ENCODE peak calls at places on chromosomes 5 and 9, in seven cellular contexts. F, B, I, M, D, Q and A are unnamed samples.

GRCh38 chr5:53170748-53171349 is 61.3 kb upstream of the MOCS2 start:
- DNase-seq in F (no peak), B (peak; percentile 18), I (no peak), M (peak; percentile 23), D (peak; percentile 32), Q (no peak), A (peak; percentile 45)

GRCh38 chr5:40675396-40676133 is 4.2 kb upstream of the PTGER4 start:
- DNase-seq in F (no peak), B (no peak), I (no peak), M (no peak), D (no peak), Q (no peak), A (no peak)

GRCh38 chr5:149268928-149269557 is 2.6 kb upstream of the AFAP1L1 start:
- DNase-seq in F (no peak), B (peak; percentile 67), I (no peak), M (no peak), D (peak; percentile 55), Q (no peak), A (no peak)

GRCh38 chr5:154761062-154761740 is 6.0 kb downstream of the LARP1 start:
- DNase-seq in F (no peak), B (no peak), I (no peak), M (no peak), D (no peak), Q (no peak), A (no peak)

GRCh38 chr9:136858844-136859757 is 7.0 kb downstream of the MAMDC4 start:
- DNase-seq in F (peak; percentile 69), B (no peak), I (peak; percentile 92), M (peak; percentile 82), D (no peak), Q (peak; percentile 69), A (no peak)

GRCh38 chr5:90119531-90119940 is 290.0 kb downstream of the CETN3 start:
- DNase-seq in F (no peak), B (no peak), I (no peak), M (no peak), D (no peak), Q (no peak), A (no peak)

GRCh38 chr5:72498284-72498683 is 8.9 kb downstream of the ZNF366 start:
- DNase-seq in F (no peak), B (no peak), I (no peak), M (no peak), D (no peak), Q (no peak), A (no peak)

GRCh38 chr9:109132473-109133095 is 12.8 kb upstream of the TMEM245 start:
- DNase-seq in F (no peak), B (no peak), I (no peak), M (no peak), D (no peak), Q (no peak), A (no peak)

GRCh38 chr5:177132504-177133118 is 962 bp upstream of the NSD1 start:
- DNase-seq in F (peak; percentile 36), B (no peak), I (no peak), M (peak; percentile 51), D (no peak), Q (peak; percentile 65), A (no peak)

GRCh38 chr9:111711548-111711947 is 50.1 kb downstream of the GNG10 start:
- DNase-seq in F (no peak), B (no peak), I (no peak), M (no peak), D (no peak), Q (no peak), A (no peak)

DNA sequence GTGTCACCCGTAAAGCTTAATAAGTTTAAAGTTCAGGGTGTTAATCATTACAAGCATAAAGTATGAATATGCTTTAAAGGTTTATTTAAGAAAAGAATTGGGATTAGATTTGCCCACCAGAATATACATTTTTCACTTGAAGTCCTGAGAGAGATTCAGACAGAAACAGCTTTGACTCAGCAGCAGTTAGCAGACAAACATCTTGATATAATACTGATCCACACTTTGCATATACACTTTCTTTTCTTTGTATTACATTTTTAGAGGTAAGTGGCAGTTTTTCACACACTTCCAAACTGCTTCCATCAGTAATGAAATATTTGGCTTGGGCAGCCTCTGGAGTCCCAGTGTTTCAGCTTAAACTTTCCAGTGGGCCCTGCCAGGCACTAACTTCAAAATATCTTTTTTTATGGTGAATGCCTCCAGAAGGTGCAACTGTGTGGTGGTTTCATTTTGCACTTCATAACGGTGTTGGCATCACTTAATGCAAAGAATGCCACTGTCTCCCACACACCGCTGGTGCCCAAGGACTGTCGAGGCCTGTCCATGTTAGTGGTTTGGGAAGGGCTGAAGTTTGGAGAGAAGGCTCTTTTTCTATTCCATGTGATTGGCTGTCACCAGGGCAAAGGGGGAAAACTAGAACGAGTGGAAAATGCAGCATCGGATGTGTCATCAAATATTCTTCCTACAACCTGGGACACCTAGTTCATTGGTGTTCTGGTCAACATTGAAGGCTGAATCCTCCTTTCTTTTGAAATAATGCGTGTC is 53.0 kb downstream of the PIK3R1 start:
- DNase-seq in F (no peak), B (no peak), I (no peak), M (no peak), D (no peak), Q (no peak), A (no peak)
- H3K4me3 ChIP-seq in F (no peak overlapping the region), B (no peak overlapping the region), I (no peak overlapping the region), M (no peak overlapping the region), D (no peak overlapping the region), Q (no peak overlapping the region), A (no peak overlapping the region)

GRCh38 chr5:141493500-141494422 is 4.9 kb downstream of the PCDHGC5 start:
- DNase-seq in F (peak; percentile 44), B (no peak), I (no peak), M (no peak), D (no peak), Q (no peak), A (no peak)

GRCh38 chr5:141492168-141492885 is 3.4 kb downstream of the PCDHGC5 start:
- DNase-seq in F (no peak), B (no peak), I (no peak), M (no peak), D (no peak), Q (no peak), A (no peak)

GRCh38 chr5:141496038-141496437 is 7.2 kb downstream of the PCDHGC5 start:
- DNase-seq in F (peak; percentile 57), B (no peak), I (no peak), M (peak; percentile 81), D (no peak), Q (no peak), A (no peak)

GRCh38 chr5:141495456-141495811 is 6.6 kb downstream of the PCDHGC5 start:
- DNase-seq in F (no peak), B (no peak), I (no peak), M (no peak), D (no peak), Q (no peak), A (no peak)

GRCh38 chr5:141494761-141495455 is 6.0 kb downstream of the PCDHGC5 start:
- DNase-seq in F (no peak), B (no peak), I (no peak), M (peak; percentile 59), D (no peak), Q (no peak), A (no peak)
- TF ChIP-seq CTCF in F (no peak), B (no peak), I (no peak), M (no peak), D (no peak), Q (no peak), A (no peak)

DNA sequence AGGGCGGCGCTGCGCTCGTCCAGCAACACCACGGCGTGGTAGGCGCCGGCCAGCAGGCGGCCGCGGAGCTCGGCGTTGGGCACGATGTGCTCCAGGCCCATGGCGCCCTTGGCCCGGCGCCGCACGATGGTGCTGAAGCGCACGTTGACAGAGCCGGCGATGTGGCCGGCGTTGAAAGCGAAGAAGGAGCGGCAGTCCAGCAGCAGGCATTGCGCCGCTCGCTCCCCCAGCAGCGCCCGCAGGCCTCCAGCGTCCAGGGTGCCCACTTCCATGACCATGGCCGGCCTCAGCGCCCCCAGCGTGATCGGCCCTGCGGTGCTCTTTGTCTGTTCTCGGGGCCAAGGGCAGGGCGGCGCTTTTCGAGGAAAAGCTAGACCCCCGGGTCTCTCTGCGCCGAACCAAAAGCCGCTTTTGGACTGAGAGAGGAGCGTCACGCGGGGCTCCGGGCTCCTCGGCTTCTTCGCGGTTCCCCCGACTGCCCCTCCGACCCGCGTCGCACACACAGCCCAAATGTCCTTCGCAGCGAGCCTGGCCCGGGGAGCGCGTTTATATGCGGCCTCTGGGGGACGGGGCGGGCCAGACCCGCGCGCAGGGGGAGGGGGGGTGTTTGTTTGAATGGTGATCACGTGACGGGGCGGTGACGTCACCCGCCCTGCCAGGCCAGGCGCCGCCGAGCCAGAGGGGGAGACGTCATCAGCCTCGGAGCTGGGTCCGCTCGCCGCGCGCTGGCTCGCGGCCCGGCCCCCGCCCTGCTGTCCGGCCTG is at the start of gene DUSP1:
- DNase-seq in F (peak; percentile 99), B (peak; percentile 92), I (peak; percentile 100), M (peak; percentile 100), D (peak; percentile 89), Q (peak; percentile 99), A (peak; percentile 100)
- TF ChIP-seq POLR2A in F (peak; percentile 100), B (peak; percentile 99), I (no peak), M (peak; percentile 99), D (peak; percentile 97), Q (peak; percentile 99), A (peak; percentile 96)

GRCh38 chr5:74643160-74643562 is 2.6 kb upstream of the ENC1 start:
- DNase-seq in F (no peak), B (no peak), I (no peak), M (no peak), D (peak; percentile 48), Q (no peak), A (no peak)
- H3K4me3 ChIP-seq in F (no peak overlapping the region), B (no peak overlapping the region), I (no peak overlapping the region), M (no peak overlapping the region), D (no peak overlapping the region), Q (no peak overlapping the region), A (no peak overlapping the region)

GRCh38 chr9:130854835-130855234 is 19.8 kb downstream of the ABL1 start:
- DNase-seq in F (no peak), B (no peak), I (no peak), M (no peak), D (no peak), Q (peak; percentile 38), A (no peak)
- TF ChIP-seq CTCF in F (no peak), B (no peak), I (no peak), M (no peak), D (peak; percentile 12), Q (no peak), A (no peak)

DNA sequence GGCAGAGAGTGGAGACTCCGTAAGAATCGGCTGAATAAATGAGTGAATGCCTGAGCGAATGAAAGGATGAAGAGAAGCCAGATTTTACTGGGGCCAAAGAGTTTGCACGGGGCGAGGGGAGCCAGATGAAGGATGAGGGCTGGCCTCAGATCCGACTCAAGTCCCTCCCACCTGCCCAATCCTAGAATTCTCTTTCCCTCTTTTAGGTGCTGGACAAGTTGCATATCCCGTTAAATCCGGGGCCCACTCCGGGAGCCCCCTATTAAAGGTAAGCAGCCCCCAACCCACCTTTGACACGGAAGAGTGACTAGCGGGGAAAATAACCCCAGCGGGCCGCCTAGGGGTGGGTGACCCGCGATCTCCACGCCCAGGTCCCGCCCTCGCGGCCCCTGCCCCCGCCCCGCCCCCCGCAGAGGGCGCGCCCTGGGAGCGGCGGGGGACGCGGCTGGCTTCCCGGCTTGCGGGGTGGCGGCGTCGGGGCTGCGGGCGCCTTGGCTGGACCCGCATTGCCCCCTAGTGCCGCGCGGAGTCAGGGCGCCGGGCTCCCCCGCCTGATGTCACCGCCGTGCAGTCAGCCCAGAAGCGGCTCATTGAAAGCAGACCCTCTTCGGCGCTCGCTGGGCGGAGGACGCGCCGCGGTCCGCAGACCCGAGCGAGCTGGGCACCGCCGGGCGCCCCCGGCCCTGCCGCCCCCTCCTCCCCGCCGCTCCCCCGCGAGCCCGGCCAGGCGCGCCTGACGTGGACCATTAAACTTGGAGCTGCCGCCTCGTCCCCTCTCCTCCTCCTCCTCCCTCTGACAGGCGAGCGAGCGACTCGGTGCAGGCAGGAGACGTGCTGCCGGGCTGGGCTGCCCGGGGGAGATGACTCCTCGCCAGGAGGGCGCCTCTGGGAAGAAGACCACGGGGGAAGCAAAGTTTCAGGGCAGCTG is at the start of gene ADRA1B:
- DNase-seq in F (no peak), B (peak; percentile 86), I (peak; percentile 68), M (peak; percentile 65), D (no peak), Q (peak; percentile 75), A (peak; percentile 39)
- TF ChIP-seq POLR2A in F (no peak), B (no peak), I (no peak), M (no peak), D (no peak), Q (no peak), A (no peak)